ENCODE peak calls at places on chromosome 9, in eight cellular contexts. Q is Kasumi-1, V is pancreas, P is epithelial cell of esophagus, H is GM18507, F is activated T-cell treated with anti-CD3 and anti-CD28 coated beads for 1 hour, G is NCI-H2081 treated with DMSO at 0.1 percent for 48 hours, M is T-cell. J is an unnamed sample.

GRCh38 chr9:109110326-109111014 is 9.3 kb downstream of the TMEM245 start:
- DNase-seq in Q (no peak), V (no peak), P (peak), H (no peak), F (no peak), G (no peak), M (no peak), J (no peak)

GRCh38 chr9:99845063-99845462 is 23.4 kb downstream of the NR4A3 start:
- DNase-seq in Q (no peak), V (no peak), P (no peak), H (no peak), F (no peak), G (no peak), M (no peak), J (no peak)

GRCh38 chr9:90060256-90060655 is 455.4 kb downstream of the GADD45G start:
- DNase-seq in Q (no peak), V (no peak), P (no peak), H (no peak), F (no peak), G (no peak), M (no peak), J (no peak)

GRCh38 chr9:36245906-36246305 is 12.3 kb downstream of the GNE start:
- DNase-seq in Q (no peak), V (no peak), P (no peak), H (no peak), F (no peak), G (no peak), M (no peak), J (no peak)

GRCh38 chr9:135010921-135011320 is 76.5 kb upstream of the OLFM1 start:
- DNase-seq in Q (no peak), V (peak), P (no peak), H (no peak), F (no peak), G (no peak), M (no peak), J (no peak)

GRCh38 chr9:124754289-124754688 is 16.8 kb downstream of the NR6A1 start:
- DNase-seq in Q (peak), V (no peak), P (peak), H (no peak), F (no peak), G (no peak), M (no peak), J (no peak)

GRCh38 chr9:99000480-99001395 is 57.0 kb downstream of the COL15A1 start:
- DNase-seq in Q (peak), V (no peak), P (peak), H (peak), F (peak), G (no peak), M (peak), J (peak)

GRCh38 chr9:130166399-130166798 is 5.8 kb upstream of the NCS1 start:
- DNase-seq in Q (no peak), V (no peak), P (peak), H (no peak), F (no peak), G (no peak), M (no peak), J (no peak)

GRCh38 chr9:86721843-86722705 is 225.2 kb downstream of the GAS1 start:
- DNase-seq in Q (no peak), V (no peak), P (peak), H (no peak), F (no peak), G (no peak), M (no peak), J (no peak)